ENCODE peak calls at places on chromosomes 4 and X, in nine cellular contexts. Z, M, I, Y, D, X, O, F and R are unnamed samples.

GRCh38 chrX:23478561-23478960 is 143.9 kb downstream of the PTCHD1 start:
- DNase-seq in Z (no peak), M (no peak), I (no peak), Y (no peak), D (no peak), X (no peak), O (no peak), F (no peak), R (no peak)

GRCh38 chr4:108749119-108749518 is 13.7 kb downstream of the ETNPPL start:
- DNase-seq in Z (no peak), M (no peak), I (no peak), Y (no peak), D (no peak), X (no peak), O (no peak), F (no peak), R (no peak)

GRCh38 chr4:69984030-69984443 is 11.7 kb upstream of the STATH start:
- DNase-seq in Z (no peak), M (peak), I (peak), Y (no peak), D (no peak), X (no peak), O (no peak), F (no peak), R (no peak)

GRCh38 chr4:40688446-40689095 is 58.9 kb upstream of the RBM47 start:
- DNase-seq in Z (no peak), M (no peak), I (no peak), Y (no peak), D (no peak), X (no peak), O (no peak), F (no peak), R (no peak)

GRCh38 chr4:182904271-182904761 is 12.9 kb downstream of the DCTD start:
- DNase-seq in Z (no peak), M (no peak), I (no peak), Y (no peak), D (no peak), X (no peak), O (no peak), F (no peak), R (no peak)

GRCh38 chr4:107719211-107719926 is 665 bp downstream of the PAPSS1 start:
- DNase-seq in Z (no peak), M (peak), I (no peak), Y (no peak), D (no peak), X (no peak), O (no peak), F (no peak), R (peak)

GRCh38 chrX:68827256-68827655 is 1.6 kb upstream of the EFNB1 start:
- DNase-seq in Z (no peak), M (no peak), I (no peak), Y (no peak), D (no peak), X (no peak), O (no peak), F (no peak), R (no peak)

GRCh38 chrX:134932528-134933217 is 58.1 kb upstream of the SMIM10 start:
- DNase-seq in Z (no peak), M (no peak), I (no peak), Y (no peak), D (no peak), X (no peak), O (peak), F (no peak), R (no peak)

GRCh38 chr4:70613893-70614572 is 14.5 kb upstream of the ENAM start:
- DNase-seq in Z (no peak), M (no peak), I (no peak), Y (no peak), D (no peak), X (no peak), O (no peak), F (no peak), R (no peak)

GRCh38 chr4:71206763-71207162 is 132.1 kb upstream of the SLC4A4 start:
- DNase-seq in Z (no peak), M (no peak), I (no peak), Y (no peak), D (no peak), X (no peak), O (no peak), F (no peak), R (no peak)

GRCh38 chr4:147714575-147715401 is 17.1 kb upstream of the ARHGAP10 start:
- DNase-seq in Z (no peak), M (no peak), I (no peak), Y (no peak), D (peak), X (no peak), O (peak), F (no peak), R (no peak)

GRCh38 chr4:71259911-71260331 is 78.9 kb upstream of the SLC4A4 start:
- DNase-seq in Z (no peak), M (no peak), I (no peak), Y (no peak), D (no peak), X (no peak), O (no peak), F (no peak), R (no peak)

GRCh38 chrX:69152398-69152797 is 12.9 kb downstream of the PJA1 start:
- DNase-seq in Z (no peak), M (peak), I (peak), Y (no peak), D (peak), X (no peak), O (no peak), F (no peak), R (no peak)

GRCh38 chr4:64068096-64068495 is 341.2 kb downstream of the TECRL start:
- DNase-seq in Z (no peak), M (no peak), I (no peak), Y (no peak), D (no peak), X (no peak), O (no peak), F (no peak), R (no peak)

GRCh38 chr4:26462874-26463273 is 27.4 kb downstream of the CCKAR start:
- DNase-seq in Z (no peak), M (no peak), I (peak), Y (no peak), D (no peak), X (no peak), O (no peak), F (no peak), R (no peak)

GRCh38 chr4:95165926-95166524 is 382.7 kb downstream of the UNC5C start:
- DNase-seq in Z (peak), M (peak), I (no peak), Y (no peak), D (no peak), X (no peak), O (peak), F (peak), R (no peak)

GRCh38 chr4:153365003-153365402 is 20.5 kb downstream of the MND1 start:
- DNase-seq in Z (no peak), M (no peak), I (no peak), Y (no peak), D (no peak), X (no peak), O (no peak), F (no peak), R (peak)

GRCh38 chr4:86825511-86825910 is 23.7 kb downstream of the SLC10A6 start:
- DNase-seq in Z (no peak), M (no peak), I (no peak), Y (no peak), D (no peak), X (no peak), O (no peak), F (no peak), R (no peak)

GRCh38 chrX:13717697-13718483 is 16.5 kb downstream of the TRAPPC2 start:
- DNase-seq in Z (no peak), M (no peak), I (no peak), Y (no peak), D (no peak), X (no peak), O (peak), F (no peak), R (no peak)